ENCODE peak calls at places on chromosome 16, in eight cellular contexts. X is AG04449, N is IMR-90, Q is esophagus squamous epithelium, W is ovary, K is ascending aorta, P is GM12865, M is breast epithelium. O is an unnamed sample.

GRCh38 chr16:23082161-23082788 is 67.0 kb downstream of the USP31 start:
- DNase-seq in X (no peak), N (no peak), Q (no peak), W (no peak), K (no peak), P (no peak), M (no peak), O (no peak)

GRCh38 chr16:88750854-88751253 is 34.2 kb downstream of the PIEZO1 start:
- DNase-seq in X (no peak), N (no peak), Q (no peak), W (no peak), K (no peak), P (no peak), M (no peak), O (no peak)

GRCh38 chr16:66137853-66138252 is 228.6 kb upstream of the CDH5 start:
- DNase-seq in X (no peak), N (no peak), Q (no peak), W (no peak), K (no peak), P (no peak), M (no peak), O (no peak)

GRCh38 chr16:63652091-63652490 is 1469.8 kb downstream of the CDH11 start:
- DNase-seq in X (no peak), N (no peak), Q (no peak), W (no peak), K (no peak), P (no peak), M (no peak), O (no peak)

GRCh38 chr16:85018529-85019236 is 7.3 kb upstream of the ZDHHC7 start:
- DNase-seq in X (no peak), N (no peak), Q (no peak), W (no peak), K (no peak), P (no peak), M (no peak), O (no peak)

GRCh38 chr16:78742501-78743283 is 643.2 kb downstream of the WWOX start:
- DNase-seq in X (no peak), N (peak; percentile 27), Q (no peak), W (no peak), K (peak; percentile 74), P (peak; percentile 87), M (no peak), O (no peak)

GRCh38 chr16:82641336-82641984 is 14.7 kb downstream of the CDH13 start:
- DNase-seq in X (no peak), N (peak; percentile 57), Q (no peak), W (no peak), K (no peak), P (peak; percentile 55), M (no peak), O (no peak)

GRCh38 chr16:70372921-70373550 is 26.3 kb downstream of the DDX19A start:
- DNase-seq in X (no peak), N (no peak), Q (no peak), W (no peak), K (no peak), P (no peak), M (no peak), O (no peak)

GRCh38 chr16:3458852-3459361 is 15.4 kb downstream of the NAA60 start:
- DNase-seq in X (no peak), N (peak; percentile 15), Q (no peak), W (peak; percentile 10), K (peak; percentile 40), P (peak; percentile 24), M (no peak), O (no peak)

GRCh38 chr16:67571981-67572431 is 9.7 kb downstream of the CTCF start:
- DNase-seq in X (no peak), N (peak; percentile 81), Q (no peak), W (no peak), K (no peak), P (no peak), M (no peak), O (no peak)

GRCh38 chr16:66275795-66276428 is 90.6 kb upstream of the CDH5 start:
- DNase-seq in X (no peak), N (peak; percentile 76), Q (no peak), W (no peak), K (no peak), P (peak; percentile 43), M (no peak), O (no peak)

GRCh38 chr16:85570735-85571562 is 42.2 kb upstream of the GSE1 start:
- DNase-seq in X (no peak), N (no peak), Q (no peak), W (no peak), K (no peak), P (peak; percentile 88), M (no peak), O (no peak)

GRCh38 chr16:1932050-1933028 is 10.7 kb downstream of the MSRB1 start:
- DNase-seq in X (no peak), N (no peak), Q (no peak), W (no peak), K (no peak), P (no peak), M (no peak), O (no peak)

GRCh38 chr16:11909653-11910551 is 5.9 kb downstream of the GSPT1 start:
- DNase-seq in X (peak; percentile 72), N (peak; percentile 73), Q (no peak), W (no peak), K (no peak), P (no peak), M (no peak), O (no peak)

GRCh38 chr16:77844801-77845200 is 56.4 kb downstream of the VAT1L start:
- DNase-seq in X (no peak), N (no peak), Q (no peak), W (no peak), K (no peak), P (no peak), M (no peak), O (no peak)

GRCh38 chr16:68728558-68728957 is 8.5 kb upstream of the CDH1 start:
- DNase-seq in X (no peak), N (no peak), Q (no peak), W (no peak), K (no peak), P (no peak), M (no peak), O (no peak)

GRCh38 chr16:87003414-87003755 is 313.8 kb downstream of the C16orf95 start:
- DNase-seq in X (no peak), N (peak; percentile 41), Q (no peak), W (no peak), K (no peak), P (no peak), M (no peak), O (no peak)

GRCh38 chr16:27795992-27796614 is 246.2 kb downstream of the KATNIP start:
- DNase-seq in X (no peak), N (peak; percentile 31), Q (no peak), W (peak; percentile 48), K (no peak), P (peak; percentile 41), M (no peak), O (peak; percentile 22)

DNA sequence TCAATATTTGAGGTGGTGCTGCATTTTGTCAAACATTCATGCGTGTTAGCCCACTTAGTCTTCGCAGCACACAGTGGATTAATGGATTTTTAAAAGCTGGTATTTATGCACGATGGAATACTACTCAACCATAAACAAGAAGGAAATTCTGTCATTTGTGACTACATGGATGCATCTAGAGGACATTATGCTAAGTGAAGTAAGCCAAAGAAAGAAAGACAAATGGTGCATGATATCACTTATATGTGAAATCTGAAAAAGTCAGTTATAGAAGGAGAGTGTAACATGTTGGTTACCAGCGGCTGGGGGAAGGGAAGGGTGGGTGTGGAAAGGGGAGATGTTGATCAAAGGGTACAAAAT is 23.0 kb downstream of the HMOX2 start:
- DNase-seq in X (no peak), N (no peak), Q (no peak), W (no peak), K (no peak), P (no peak), M (no peak), O (no peak)
- TF ChIP-seq CTCF in X (no peak), N (no peak), Q (no peak), W (no peak), K (no peak), P (no peak), M (no peak), O (no peak)

DNA sequence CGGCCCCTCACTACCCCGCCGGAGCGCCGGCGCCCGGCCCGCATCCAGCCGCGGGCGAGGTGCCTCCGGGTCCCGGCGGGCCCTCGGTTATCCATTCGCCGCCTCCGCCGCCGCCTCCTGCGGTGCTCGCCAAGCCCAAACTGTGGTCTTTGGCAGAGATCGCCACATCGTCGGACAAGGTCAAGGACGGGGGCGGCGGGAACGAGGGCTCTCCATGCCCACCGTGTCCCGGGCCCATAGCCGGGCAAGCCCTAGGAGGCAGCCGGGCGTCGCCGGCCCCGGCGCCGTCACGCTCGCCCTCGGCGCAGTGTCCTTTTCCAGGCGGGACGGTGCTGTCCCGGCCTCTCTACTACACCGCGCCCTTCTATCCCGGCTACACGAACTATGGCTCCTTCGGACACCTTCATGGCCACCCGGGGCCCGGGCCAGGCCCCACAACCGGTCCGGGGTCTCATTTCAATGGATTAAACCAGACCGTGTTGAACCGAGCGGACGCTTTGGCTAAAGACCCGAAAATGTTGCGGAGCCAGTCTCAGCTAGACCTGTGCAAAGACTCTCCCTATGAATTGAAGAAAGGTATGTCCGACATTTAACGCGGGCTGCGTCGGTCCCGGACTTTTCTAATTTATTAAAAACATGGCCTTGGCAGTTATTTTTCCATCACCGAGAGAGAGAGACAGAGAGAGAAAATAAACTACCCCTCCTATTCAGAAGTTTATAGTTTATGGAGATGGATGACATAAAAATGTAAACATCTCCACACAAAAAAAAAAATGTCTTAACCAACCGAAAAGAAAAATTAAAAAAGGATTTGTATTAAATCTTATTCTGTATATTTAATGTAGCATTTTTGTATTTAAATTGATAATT is 2.9 kb downstream of the IRX5 start:
- DNase-seq in X (no peak), N (no peak), Q (no peak), W (no peak), K (no peak), P (no peak), M (no peak), O (no peak)
- H3K4me3 ChIP-seq in X (peak overlapping the region; percentile 78), N (no peak overlapping the region), Q (peak overlapping the region; percentile 74), W (no peak overlapping the region), K (no peak overlapping the region), P (no peak overlapping the region), M (peak overlapping the region; percentile 81), O (no peak overlapping the region)

DNA sequence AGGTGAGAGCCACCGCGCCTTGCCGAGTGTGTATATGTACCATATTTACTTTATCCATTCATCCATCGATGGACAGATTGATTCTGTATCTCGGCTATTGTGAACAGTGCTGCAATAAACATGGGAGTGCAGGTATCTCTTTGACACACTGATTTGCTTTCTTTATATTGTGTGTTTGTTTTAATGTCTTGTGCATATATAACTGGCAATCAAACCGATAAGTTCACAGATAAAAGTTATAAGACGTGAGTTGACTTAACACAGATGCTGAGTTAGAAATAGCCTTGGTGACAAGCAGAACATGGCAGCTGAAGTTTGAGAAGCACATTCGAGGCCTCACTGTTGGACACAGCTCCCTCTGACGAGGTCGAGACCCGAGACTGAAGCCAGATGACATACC is 23.2 kb downstream of the TMEM186 start:
- DNase-seq in X (no peak), N (no peak), Q (no peak), W (no peak), K (no peak), P (no peak), M (no peak), O (no peak)
- TF ChIP-seq CTCF in X (no peak), N (no peak), Q (no peak), W (no peak), K (no peak), P (no peak), M (no peak), O (no peak)

DNA sequence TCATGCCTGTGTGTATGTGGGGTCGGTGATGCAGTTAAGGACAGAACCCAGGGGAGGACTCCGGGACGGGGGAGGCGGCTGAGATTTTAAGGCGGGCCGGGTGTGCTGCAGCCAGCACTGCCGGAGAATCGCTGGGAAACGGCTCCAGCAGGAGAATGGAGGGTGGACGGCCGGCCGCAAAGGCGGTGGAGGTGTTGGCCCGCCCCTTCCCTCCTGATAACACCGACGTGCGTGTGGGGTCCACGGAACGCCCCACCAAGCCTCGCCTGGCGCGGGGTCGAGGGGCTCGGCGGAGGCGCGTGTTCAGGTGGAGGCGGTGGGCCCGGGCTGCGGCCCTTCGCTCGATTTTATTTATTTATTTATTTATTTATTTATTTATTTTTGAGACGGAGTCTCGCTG is 633 bp downstream of the ZNF843 start:
- DNase-seq in X (no peak), N (no peak), Q (no peak), W (peak; percentile 46), K (no peak), P (no peak), M (no peak), O (no peak)
- H3K4me3 ChIP-seq in X (peak overlapping the region; percentile 80), N (peak overlapping the region; percentile 83), Q (peak overlapping the region; percentile 70), W (peak overlapping the region; percentile 63), K (peak overlapping the region; percentile 75), P (no peak overlapping the region), M (peak overlapping the region; percentile 60), O (peak overlapping the region; percentile 72)

O was measured in LNCaP clone FGC.